ENCODE peak calls at places on chromosomes 7 and 10, in seven cellular contexts. One of them, this sample, is unnamed. For H3K79me2, the result is how much of the 10 kb centered on the place peaks cover.

GRCh38 chr7:34013421-34013820 is 108.1 kb downstream of the BMPER start:
- DNase-seq in K562: no peak
- DNase-seq in HCT116: no peak
- DNase-seq in GM12878: no peak
- DNase-seq in SK-N-SH: no peak
- DNase-seq in H1: no peak
- DNase-seq in HepG2: no peak
- DNase-seq in this sample: no peak

GRCh38 chr7:93148135-93148534 is at the start of gene SAMD9L:
- DNase-seq in K562: no peak
- DNase-seq in HCT116: no peak
- DNase-seq in GM12878: no peak
- DNase-seq in SK-N-SH: no peak
- DNase-seq in H1: no peak
- DNase-seq in HepG2: no peak
- DNase-seq in this sample: peak

GRCh38 chr10:126921974-126922525 is 16.8 kb downstream of the DOCK1 start:
- DNase-seq in K562: no peak
- DNase-seq in HCT116: peak
- DNase-seq in GM12878: no peak
- DNase-seq in SK-N-SH: no peak
- DNase-seq in H1: no peak
- DNase-seq in HepG2: no peak
- DNase-seq in this sample: no peak

GRCh38 chr7:76509931-76510877 is at the start of gene UPK3B:
- DNase-seq in K562: no peak
- DNase-seq in HCT116: no peak
- DNase-seq in GM12878: no peak
- DNase-seq in SK-N-SH: peak
- DNase-seq in H1: peak
- DNase-seq in HepG2: no peak
- DNase-seq in this sample: no peak

GRCh38 chr7:17690030-17690429 is 250.3 kb downstream of the SNX13 start:
- DNase-seq in K562: peak
- DNase-seq in HCT116: no peak
- DNase-seq in GM12878: peak
- DNase-seq in SK-N-SH: no peak
- DNase-seq in H1: no peak
- DNase-seq in HepG2: no peak
- DNase-seq in this sample: no peak

GRCh38 chr10:48691812-48692528 is 7.3 kb downstream of the WDFY4 start:
- DNase-seq in K562: no peak
- DNase-seq in HCT116: no peak
- DNase-seq in GM12878: no peak
- DNase-seq in SK-N-SH: peak
- DNase-seq in H1: no peak
- DNase-seq in HepG2: no peak
- DNase-seq in this sample: no peak

GRCh38 chr10:124180947-124181549 is 87.7 kb upstream of the CHST15 start:
- DNase-seq in K562: no peak
- DNase-seq in HCT116: no peak
- DNase-seq in GM12878: peak
- DNase-seq in SK-N-SH: no peak
- DNase-seq in H1: no peak
- DNase-seq in HepG2: no peak
- DNase-seq in this sample: no peak

GRCh38 chr10:65670087-65670486 is 1255.7 kb upstream of the LRRTM3 start:
- DNase-seq in K562: no peak
- DNase-seq in HCT116: no peak
- DNase-seq in GM12878: no peak
- DNase-seq in SK-N-SH: no peak
- DNase-seq in H1: no peak
- DNase-seq in HepG2: no peak
- DNase-seq in this sample: no peak

GRCh38 chr10:62560207-62560819 is 186.1 kb downstream of the ZNF365 start:
- DNase-seq in K562: no peak
- DNase-seq in HCT116: no peak
- DNase-seq in GM12878: no peak
- DNase-seq in SK-N-SH: no peak
- DNase-seq in H1: no peak
- DNase-seq in HepG2: no peak
- DNase-seq in this sample: no peak

GRCh38 chr7:96548664-96549063 is 161.0 kb downstream of the SEM1 start:
- DNase-seq in K562: no peak
- DNase-seq in HCT116: no peak
- DNase-seq in GM12878: no peak
- DNase-seq in SK-N-SH: no peak
- DNase-seq in H1: no peak
- DNase-seq in HepG2: peak
- DNase-seq in this sample: no peak

GRCh38 chr7:129373651-129374428 is 60.4 kb upstream of the STRIP2 start:
- DNase-seq in K562: no peak
- DNase-seq in HCT116: no peak
- DNase-seq in GM12878: no peak
- DNase-seq in SK-N-SH: no peak
- DNase-seq in H1: no peak
- DNase-seq in HepG2: no peak
- DNase-seq in this sample: no peak

GRCh38 chr7:139043823-139044812 is 8.3 kb upstream of the ZC3HAV1L start:
- DNase-seq in K562: peak
- DNase-seq in HCT116: no peak
- DNase-seq in GM12878: no peak
- DNase-seq in SK-N-SH: no peak
- DNase-seq in H1: no peak
- DNase-seq in HepG2: peak
- DNase-seq in this sample: peak

GRCh38 chr7:135448753-135449152 is 61.1 kb downstream of the CNOT4 start:
- DNase-seq in K562: no peak
- DNase-seq in HCT116: no peak
- DNase-seq in GM12878: no peak
- DNase-seq in SK-N-SH: no peak
- DNase-seq in H1: no peak
- DNase-seq in HepG2: no peak
- DNase-seq in this sample: peak

GRCh38 chr10:98414932-98415709 is at the start of gene PYROXD2:
- DNase-seq in K562: peak
- DNase-seq in HCT116: peak
- DNase-seq in GM12878: no peak
- DNase-seq in SK-N-SH: peak
- DNase-seq in H1: peak
- DNase-seq in HepG2: peak
- DNase-seq in this sample: peak

GRCh38 chr7:151408839-151409554 is 841 bp downstream of the WDR86 start:
- DNase-seq in K562: no peak
- DNase-seq in HCT116: no peak
- DNase-seq in GM12878: peak
- DNase-seq in SK-N-SH: peak
- DNase-seq in H1: no peak
- DNase-seq in HepG2: peak
- DNase-seq in this sample: no peak

GRCh38 chr10:110488124-110488681 is 9.5 kb upstream of the DUSP5 start:
- DNase-seq in K562: no peak
- DNase-seq in HCT116: no peak
- DNase-seq in GM12878: no peak
- DNase-seq in SK-N-SH: no peak
- DNase-seq in H1: no peak
- DNase-seq in HepG2: no peak
- DNase-seq in this sample: peak

GRCh38 chr10:71517310-71518159 is 120.8 kb downstream of the CDH23 start:
- DNase-seq in K562: no peak
- DNase-seq in HCT116: no peak
- DNase-seq in GM12878: no peak
- DNase-seq in SK-N-SH: peak
- DNase-seq in H1: no peak
- DNase-seq in HepG2: no peak
- DNase-seq in this sample: no peak

GRCh38 chr10:12367272-12367671 is 17.9 kb downstream of the CAMK1D start:
- DNase-seq in K562: no peak
- DNase-seq in HCT116: no peak
- DNase-seq in GM12878: no peak
- DNase-seq in SK-N-SH: no peak
- DNase-seq in H1: no peak
- DNase-seq in HepG2: no peak
- DNase-seq in this sample: no peak

GRCh38 chr10:122245136-122245535 is 26.0 kb upstream of the BTBD16 start:
- DNase-seq in K562: no peak
- DNase-seq in HCT116: no peak
- DNase-seq in GM12878: no peak
- DNase-seq in SK-N-SH: no peak
- DNase-seq in H1: no peak
- DNase-seq in HepG2: no peak
- DNase-seq in this sample: no peak

GRCh38 chr10:5590816-5591215 is 66.1 kb downstream of the CALML3 start:
- DNase-seq in K562: no peak
- DNase-seq in HCT116: no peak
- DNase-seq in GM12878: no peak
- DNase-seq in SK-N-SH: peak
- DNase-seq in H1: no peak
- DNase-seq in HepG2: no peak
- DNase-seq in this sample: no peak
- TF ChIP-seq MAX in K562: no peak
- TF ChIP-seq MAX in HCT116: no peak
- TF ChIP-seq MAX in GM12878: no peak
- TF ChIP-seq MAX in SK-N-SH: no peak
- TF ChIP-seq MAX in H1: peak
- TF ChIP-seq MAX in HepG2: no peak
- TF ChIP-seq MAX in this sample: no peak

GRCh38 chr10:54796876-54797275 is 4.2 kb downstream of the PCDH15 start:
- DNase-seq in K562: no peak
- DNase-seq in HCT116: no peak
- DNase-seq in GM12878: no peak
- DNase-seq in SK-N-SH: no peak
- DNase-seq in H1: no peak
- DNase-seq in HepG2: no peak
- DNase-seq in this sample: peak
- H3K27ac ChIP-seq in K562: no peak
- H3K27ac ChIP-seq in HCT116: no peak
- H3K27ac ChIP-seq in GM12878: no peak
- H3K27ac ChIP-seq in SK-N-SH: no peak
- H3K27ac ChIP-seq in H1: no peak
- H3K27ac ChIP-seq in HepG2: no peak
- H3K27ac ChIP-seq in this sample: no peak

GRCh38 chr7:155289949-155290501 is 7.7 kb upstream of the INSIG1 start:
- DNase-seq in K562: peak
- DNase-seq in HCT116: no peak
- DNase-seq in GM12878: no peak
- DNase-seq in SK-N-SH: no peak
- DNase-seq in H1: no peak
- DNase-seq in HepG2: no peak
- DNase-seq in this sample: no peak

GRCh38 chr7:155289107-155289506 is 8.6 kb upstream of the INSIG1 start:
- DNase-seq in K562: no peak
- DNase-seq in HCT116: no peak
- DNase-seq in GM12878: no peak
- DNase-seq in SK-N-SH: no peak
- DNase-seq in H1: no peak
- DNase-seq in HepG2: no peak
- DNase-seq in this sample: no peak

GRCh38 chr7:155291729-155292128 is 5.9 kb upstream of the INSIG1 start:
- DNase-seq in K562: no peak
- DNase-seq in HCT116: no peak
- DNase-seq in GM12878: no peak
- DNase-seq in SK-N-SH: no peak
- DNase-seq in H1: no peak
- DNase-seq in HepG2: no peak
- DNase-seq in this sample: no peak

GRCh38 chr7:155292680-155293226 is 4.9 kb upstream of the INSIG1 start:
- DNase-seq in K562: peak
- DNase-seq in HCT116: no peak
- DNase-seq in GM12878: no peak
- DNase-seq in SK-N-SH: no peak
- DNase-seq in H1: no peak
- DNase-seq in HepG2: no peak
- DNase-seq in this sample: no peak

GRCh38 chr7:155291045-155291530 is 6.6 kb upstream of the INSIG1 start:
- DNase-seq in K562: peak
- DNase-seq in HCT116: peak
- DNase-seq in GM12878: no peak
- DNase-seq in SK-N-SH: no peak
- DNase-seq in H1: no peak
- DNase-seq in HepG2: peak
- DNase-seq in this sample: peak
- H3K79me2 ChIP-seq in K562: under half
- H3K79me2 ChIP-seq in HCT116: under half
- H3K79me2 ChIP-seq in GM12878: under half
- H3K79me2 ChIP-seq in SK-N-SH: under half
- H3K79me2 ChIP-seq in H1: under half
- H3K79me2 ChIP-seq in HepG2: under half
- H3K79me2 ChIP-seq in this sample: under half

GRCh38 chr10:72597897-72598296 is 28.0 kb downstream of the MICU1 start:
- DNase-seq in K562: no peak
- DNase-seq in HCT116: no peak
- DNase-seq in GM12878: peak
- DNase-seq in SK-N-SH: no peak
- DNase-seq in H1: no peak
- DNase-seq in HepG2: no peak
- DNase-seq in this sample: no peak
- TF ChIP-seq MAX in K562: no peak
- TF ChIP-seq MAX in HCT116: no peak
- TF ChIP-seq MAX in GM12878: no peak
- TF ChIP-seq MAX in SK-N-SH: no peak
- TF ChIP-seq MAX in H1: no peak
- TF ChIP-seq MAX in HepG2: no peak
- TF ChIP-seq MAX in this sample: no peak

GRCh38 chr7:127655720-127656119 is 3.7 kb downstream of the SND1 start:
- DNase-seq in K562: peak
- DNase-seq in HCT116: no peak
- DNase-seq in GM12878: no peak
- DNase-seq in SK-N-SH: no peak
- DNase-seq in H1: no peak
- DNase-seq in HepG2: no peak
- DNase-seq in this sample: no peak

GRCh38 chr7:127653396-127653795 is 1.4 kb downstream of the SND1 start:
- DNase-seq in K562: no peak
- DNase-seq in HCT116: no peak
- DNase-seq in GM12878: no peak
- DNase-seq in SK-N-SH: no peak
- DNase-seq in H1: no peak
- DNase-seq in HepG2: no peak
- DNase-seq in this sample: no peak

GRCh38 chr7:127652333-127653248 is 597 bp downstream of the SND1 start:
- DNase-seq in K562: peak
- DNase-seq in HCT116: no peak
- DNase-seq in GM12878: no peak
- DNase-seq in SK-N-SH: no peak
- DNase-seq in H1: no peak
- DNase-seq in HepG2: no peak
- DNase-seq in this sample: peak

GRCh38 chr7:127657500-127657899 is 5.5 kb downstream of the SND1 start:
- DNase-seq in K562: no peak
- DNase-seq in HCT116: no peak
- DNase-seq in GM12878: no peak
- DNase-seq in SK-N-SH: no peak
- DNase-seq in H1: no peak
- DNase-seq in HepG2: no peak
- DNase-seq in this sample: no peak

GRCh38 chr7:127654404-127655392 is 2.7 kb downstream of the SND1 start:
- DNase-seq in K562: peak
- DNase-seq in HCT116: no peak
- DNase-seq in GM12878: no peak
- DNase-seq in SK-N-SH: no peak
- DNase-seq in H1: no peak
- DNase-seq in HepG2: no peak
- DNase-seq in this sample: no peak
- H3K27ac ChIP-seq in K562: no peak
- H3K27ac ChIP-seq in HCT116: no peak
- H3K27ac ChIP-seq in GM12878: peak
- H3K27ac ChIP-seq in SK-N-SH: no peak
- H3K27ac ChIP-seq in H1: no peak
- H3K27ac ChIP-seq in HepG2: no peak
- H3K27ac ChIP-seq in this sample: no peak

GRCh38 chr7:127948936-127949335 is 82.3 kb downstream of the LRRC4 start:
- DNase-seq in K562: no peak
- DNase-seq in HCT116: no peak
- DNase-seq in GM12878: no peak
- DNase-seq in SK-N-SH: no peak
- DNase-seq in H1: no peak
- DNase-seq in HepG2: no peak
- DNase-seq in this sample: no peak
- H3K79me2 ChIP-seq in K562: under half
- H3K79me2 ChIP-seq in HCT116: under half
- H3K79me2 ChIP-seq in GM12878: under half
- H3K79me2 ChIP-seq in SK-N-SH: under half
- H3K79me2 ChIP-seq in H1: under half
- H3K79me2 ChIP-seq in HepG2: under half
- H3K79me2 ChIP-seq in this sample: under half

This sample was measured in endothelial cell of umbilical vein.